ENCODE peak calls at places on chromosomes 11 and 22, in seven cellular contexts. Q, R, P, Y, E, K and X are unnamed samples.

GRCh38 chr11:855343-855674 is 12.7 kb downstream of the TSPAN4 start:
- DNase-seq in Q (no peak), P (no peak), R (no peak), E (no peak), K (no peak), Y (no peak), X (no peak)

GRCh38 chr22:41589260-41589600 is 410 bp downstream of the PMM1 start:
- DNase-seq in Y (no peak), P (peak; percentile 1), K (no peak), Q (no peak), R (peak; percentile 75), E (no peak), X (no peak)

GRCh38 chr11:67373916-67374570 is 645 bp upstream of the CLCF1 start:
- DNase-seq in R (peak; percentile 92), Y (peak; percentile 98), K (peak; percentile 96), P (no peak), E (peak; percentile 85), Q (peak; percentile 53), X (peak; percentile 89)

GRCh38 chr22:20607157-20607907 is 99.9 kb downstream of the MED15 start:
- DNase-seq in K (no peak), P (no peak), E (no peak), R (no peak), Y (no peak), Q (no peak), X (no peak)

GRCh38 chr11:2213384-2213842 is 41.8 kb upstream of the TH start:
- DNase-seq in K (no peak), Q (peak; percentile 15), E (peak; percentile 51), P (peak; percentile 37), R (peak; percentile 50), Y (no peak), X (no peak)

GRCh38 chr11:61973603-61974162 is 6.2 kb upstream of the FTH1 start:
- DNase-seq in Y (no peak), Q (no peak), K (no peak), E (no peak), R (no peak), P (no peak), X (no peak)

GRCh38 chr11:131685206-131685605 is 314.8 kb downstream of the NTM start:
- DNase-seq in P (no peak), R (no peak), Q (no peak), E (no peak), K (no peak), Y (no peak), X (no peak)

GRCh38 chr11:8026982-8027381 is 39.8 kb downstream of the EIF3F start:
- DNase-seq in R (no peak), K (no peak), E (no peak), P (no peak), Y (no peak), Q (no peak), X (no peak)

GRCh38 chr22:39524089-39524752 is 3.9 kb downstream of the ATF4 start:
- DNase-seq in P (no peak), Y (no peak), Q (no peak), R (no peak), K (no peak), E (peak; percentile 51), X (peak; percentile 34)

GRCh38 chr11:46197421-46197820 is 76.2 kb upstream of the PHF21A start:
- DNase-seq in R (no peak), Q (no peak), Y (no peak), E (no peak), P (no peak), K (no peak), X (no peak)

GRCh38 chr11:64566042-64566914 is 24.7 kb upstream of the SLC22A12 start:
- DNase-seq in K (peak; percentile 65), R (peak; percentile 87), E (peak; percentile 72), Y (peak; percentile 81), P (no peak), Q (no peak), X (peak; percentile 52)

GRCh38 chr11:285021-285893 is 3.7 kb upstream of the PGGHG start:
- DNase-seq in P (no peak), Y (no peak), Q (no peak), R (peak; percentile 53), K (no peak), E (no peak), X (no peak)

GRCh38 chr22:20464096-20464614 is 26.5 kb upstream of the SCARF2 start:
- DNase-seq in R (no peak), E (peak; percentile 36), Q (no peak), P (peak; percentile 52), Y (no peak), K (no peak), X (no peak)

GRCh38 chr11:30254307-30255298 is 23.8 kb downstream of the FSHB start:
- DNase-seq in E (no peak), R (no peak), P (no peak), Y (no peak), Q (no peak), K (no peak), X (no peak)

GRCh38 chr22:36580371-36580770 is 51.4 kb upstream of the EIF3D start:
- DNase-seq in R (no peak), E (peak; percentile 22), Y (no peak), P (no peak), Q (no peak), K (no peak), X (no peak)

GRCh38 chr11:118143661-118144185 is 8.9 kb downstream of the SCN4B start:
- DNase-seq in Q (no peak), P (no peak), E (no peak), Y (no peak), K (no peak), R (peak; percentile 58), X (no peak)

GRCh38 chr22:22049684-22050083 is 67.1 kb upstream of the TOP3B start:
- DNase-seq in Y (no peak), Q (no peak), E (no peak), R (no peak), P (no peak), K (no peak), X (no peak)

GRCh38 chr22:22048981-22049531 is 66.5 kb upstream of the TOP3B start:
- DNase-seq in Q (no peak), K (no peak), R (no peak), E (no peak), P (no peak), Y (no peak), X (no peak)

GRCh38 chr22:22047776-22048175 is 65.2 kb upstream of the TOP3B start:
- DNase-seq in P (no peak), Y (no peak), E (no peak), Q (no peak), R (no peak), K (no peak), X (no peak)

GRCh38 chr22:22047266-22047665 is 64.7 kb upstream of the TOP3B start:
- DNase-seq in P (no peak), E (no peak), K (no peak), Q (no peak), Y (no peak), R (no peak), X (no peak)

GRCh38 chr22:22048318-22048942 is 65.8 kb upstream of the TOP3B start:
- DNase-seq in E (no peak), K (no peak), Y (no peak), R (no peak), P (no peak), Q (no peak), X (no peak)
- H3K4me1 ChIP-seq in E (no peaks in the 10 kb centered on the region), K (no peaks in the 10 kb centered on the region), Y (no peaks in the 10 kb centered on the region), R (no peaks in the 10 kb centered on the region), P (no peaks in the 10 kb centered on the region), Q (no peaks in the 10 kb centered on the region), X (no peaks in the 10 kb centered on the region)

GRCh38 chr22:25072406-25072805 is 119.9 kb downstream of the KIAA1671 start:
- DNase-seq in Q (no peak), R (no peak), Y (no peak), K (no peak), E (no peak), P (no peak), X (no peak)

GRCh38 chr22:25070870-25071465 is 118.5 kb downstream of the KIAA1671 start:
- DNase-seq in E (no peak), R (no peak), K (no peak), Y (no peak), P (no peak), Q (no peak), X (no peak)

GRCh38 chr22:25069758-25070461 is 117.4 kb downstream of the KIAA1671 start:
- DNase-seq in R (no peak), Y (no peak), Q (no peak), K (no peak), P (no peak), E (no peak), X (peak; percentile 56)

GRCh38 chr22:25069426-25069757 is 116.9 kb downstream of the KIAA1671 start:
- DNase-seq in Q (no peak), K (no peak), E (no peak), Y (no peak), R (no peak), P (no peak), X (no peak)

GRCh38 chr22:25071720-25072119 is 119.2 kb downstream of the KIAA1671 start:
- DNase-seq in R (no peak), K (no peak), Y (no peak), P (no peak), E (no peak), Q (no peak), X (no peak)
- H3K4me3 ChIP-seq in R (no peak overlapping the region), K (no peak overlapping the region), Y (no peak overlapping the region), P (no peak overlapping the region), E (no peak overlapping the region), Q (no peak overlapping the region), X (no peak overlapping the region)

GRCh38 chr11:123020968-123021367 is 39.3 kb upstream of the BSX start:
- DNase-seq in P (no peak), E (no peak), R (no peak), K (peak; percentile 49), Q (no peak), Y (peak; percentile 57), X (no peak)
- TF ChIP-seq CTCF in P (peak; percentile 55), E (peak; percentile 18), R (no peak), K (peak; percentile 70), Q (peak; percentile 61), Y (peak; percentile 80), X (peak; percentile 19)

GRCh38 chr11:108221981-108222685 is at the start of gene NPAT:
- DNase-seq in R (no peak), Y (no peak), E (no peak), Q (no peak), P (peak; percentile 15), K (no peak), X (no peak)
- H3K4me1 ChIP-seq in R (peaks cover 35% of the 10 kb centered on the region), Y (peaks cover 5% of the 10 kb centered on the region), E (peaks cover 20% of the 10 kb centered on the region), Q (peaks cover 64% of the 10 kb centered on the region), P (peaks cover 43% of the 10 kb centered on the region), K (peaks cover 4% of the 10 kb centered on the region), X (peaks cover 13% of the 10 kb centered on the region)

GRCh38 chr22:29481265-29482000 is 1.4 kb downstream of the NEFH start:
- DNase-seq in Y (peak; percentile 41), Q (no peak), P (no peak), R (no peak), K (no peak), E (no peak), X (peak; percentile 1)
- H3K4me3 ChIP-seq in Y (peak overlapping the region; percentile 49), Q (peak overlapping the region; percentile 48), P (no peak overlapping the region), R (no peak overlapping the region), K (peak overlapping the region; percentile 31), E (no peak overlapping the region), X (no peak overlapping the region)

GRCh38 chr22:29320546-29320945 is 5.0 kb upstream of the RASL10A start:
- DNase-seq in Q (no peak), R (no peak), Y (no peak), K (no peak), P (no peak), E (no peak), X (no peak)
- TF ChIP-seq CTCF in Q (peak; percentile 13), R (no peak), Y (peak; percentile 18), K (peak; percentile 22), P (no peak), E (no peak), X (no peak)